ENCODE peak calls at places on chromosomes 2 and 18, in eight cellular contexts. X is PC-9, D is brain microvascular endothelial cell, M is astrocyte of the cerebellum, S is astrocyte, A is pancreas, R is heart left ventricle, E is Caco-2. J is an unnamed sample.

GRCh38 chr2:11925295-11925694 is 178.9 kb downstream of the LPIN1 start:
- DNase-seq in X (no peak), D (no peak), M (no peak), S (no peak), A (no peak), R (no peak), E (no peak), J (no peak)

GRCh38 chr2:72917138-72917874 is at the start of gene EMX1:
- DNase-seq in X (peak), D (no peak), M (no peak), S (no peak), A (peak), R (no peak), E (peak), J (no peak)

GRCh38 chr2:209368924-209369323 is 54.9 kb upstream of the MAP2 start:
- DNase-seq in X (peak), D (peak), M (peak), S (peak), A (peak), R (no peak), E (peak), J (peak)

GRCh38 chr2:165469417-165469816 is at the start of gene CSRNP3:
- DNase-seq in X (peak), D (peak), M (peak), S (peak), A (peak), R (no peak), E (peak), J (peak)

GRCh38 chr2:17877811-17878221 is 651 bp upstream of the KCNS3 start:
- DNase-seq in X (no peak), D (no peak), M (no peak), S (no peak), A (no peak), R (no peak), E (no peak), J (peak)

GRCh38 chr2:126839711-126840110 is 59.0 kb upstream of the TEX51 start:
- DNase-seq in X (no peak), D (no peak), M (no peak), S (no peak), A (no peak), R (no peak), E (no peak), J (no peak)

GRCh38 chr2:219570194-219570923 is 980 bp downstream of the OBSL1 start:
- DNase-seq in X (peak), D (no peak), M (no peak), S (peak), A (no peak), R (no peak), E (no peak), J (peak)

GRCh38 chr2:134052173-134052572 is 201.7 kb upstream of the MGAT5 start:
- DNase-seq in X (no peak), D (no peak), M (no peak), S (no peak), A (no peak), R (no peak), E (no peak), J (no peak)

GRCh38 chr2:132670961-132671781 is 1.2 kb upstream of the LYPD1 start:
- DNase-seq in X (peak), D (peak), M (peak), S (peak), A (no peak), R (no peak), E (no peak), J (peak)

GRCh38 chr2:235533616-235534385 is 40.0 kb downstream of the AGAP1 start:
- DNase-seq in X (no peak), D (no peak), M (no peak), S (no peak), A (no peak), R (peak), E (no peak), J (no peak)

GRCh38 chr2:20592106-20593071 is 58.5 kb downstream of the HS1BP3 start:
- DNase-seq in X (no peak), D (no peak), M (no peak), S (no peak), A (no peak), R (no peak), E (no peak), J (no peak)

DNA sequence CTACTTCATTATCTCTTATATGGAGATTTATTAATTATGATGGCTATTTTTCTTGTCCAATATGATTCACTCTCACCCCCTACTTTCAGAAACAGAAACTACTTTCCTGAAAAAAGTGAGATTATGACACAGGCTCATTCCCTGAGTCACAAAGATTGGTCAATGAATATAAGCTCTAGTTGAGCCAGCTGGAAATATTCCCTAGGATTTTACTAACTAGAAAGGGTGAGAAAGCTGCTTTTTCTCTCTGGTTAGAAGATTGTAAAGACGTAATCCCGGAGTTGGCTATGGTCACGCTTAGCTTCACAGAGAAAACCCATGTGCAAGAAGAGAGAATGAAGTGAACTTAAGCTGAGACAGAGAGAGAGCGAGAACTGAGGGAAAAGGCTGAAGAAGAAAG is 223.7 kb upstream of the SMAD7 start:
- DNase-seq in X (no peak), D (no peak), M (peak), S (peak), A (no peak), R (no peak), E (no peak), J (peak)
- TF ChIP-seq CTCF in X (no peak), D (no peak), M (no peak), S (no peak), A (no peak), R (no peak), E (no peak), J (no peak)

DNA sequence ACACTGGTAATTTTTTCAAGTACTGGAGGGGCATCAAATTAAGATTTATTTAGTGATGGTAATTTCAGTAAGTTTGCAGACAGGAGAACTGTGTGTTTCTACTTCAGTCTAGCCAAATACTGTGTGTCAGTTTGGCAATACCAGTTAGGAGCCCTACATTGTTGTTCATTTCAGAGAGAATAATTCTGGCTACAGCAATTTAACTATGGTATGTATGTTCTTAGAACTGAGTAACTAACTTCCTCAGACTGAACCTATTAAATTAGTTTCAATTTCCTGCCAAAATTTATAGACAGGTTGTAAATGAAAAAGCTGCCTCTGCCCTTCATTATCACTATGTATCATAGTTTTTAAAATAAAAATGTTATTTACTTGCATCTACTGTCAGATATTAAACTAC is 332.4 kb downstream of the PARD3B start:
- DNase-seq in X (no peak), D (no peak), M (no peak), S (no peak), A (no peak), R (no peak), E (no peak), J (no peak)
- TF ChIP-seq CTCF in X (no peak), D (no peak), M (no peak), S (no peak), A (no peak), R (no peak), E (no peak), J (no peak)

DNA sequence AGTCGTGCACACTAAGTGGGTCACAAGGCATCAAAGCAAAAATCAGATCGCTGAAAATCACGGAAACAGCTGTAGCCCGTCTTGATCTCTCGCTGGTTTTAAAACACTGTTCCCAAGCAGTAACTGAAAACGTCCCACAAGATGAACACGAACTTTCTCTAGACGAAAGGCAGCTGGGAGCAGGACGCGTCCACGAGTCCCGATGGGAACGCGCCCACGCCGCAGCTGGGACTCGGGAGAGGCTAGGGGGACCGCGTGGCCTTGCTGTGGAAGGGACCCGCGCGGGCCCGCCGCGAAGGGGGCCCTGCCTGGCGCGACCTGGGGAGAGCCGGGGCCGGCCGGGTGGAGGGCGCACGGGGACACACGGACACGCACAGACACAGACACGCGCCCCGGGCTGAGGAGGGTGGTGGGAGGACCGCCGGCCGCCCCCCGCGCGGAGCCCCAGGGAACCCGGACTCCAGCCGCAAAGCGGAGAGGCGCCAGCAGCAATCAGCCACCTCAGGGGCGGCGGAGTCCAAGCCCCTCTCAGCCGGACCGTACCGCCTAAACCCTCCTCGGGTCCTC is 614 bp downstream of the STK17B start:
- DNase-seq in X (no peak), D (peak), M (peak), S (peak), A (peak), R (no peak), E (no peak), J (peak)
- TF ChIP-seq CTCF in X (no peak), D (no peak), M (no peak), S (no peak), A (no peak), R (no peak), E (no peak), J (no peak)

DNA sequence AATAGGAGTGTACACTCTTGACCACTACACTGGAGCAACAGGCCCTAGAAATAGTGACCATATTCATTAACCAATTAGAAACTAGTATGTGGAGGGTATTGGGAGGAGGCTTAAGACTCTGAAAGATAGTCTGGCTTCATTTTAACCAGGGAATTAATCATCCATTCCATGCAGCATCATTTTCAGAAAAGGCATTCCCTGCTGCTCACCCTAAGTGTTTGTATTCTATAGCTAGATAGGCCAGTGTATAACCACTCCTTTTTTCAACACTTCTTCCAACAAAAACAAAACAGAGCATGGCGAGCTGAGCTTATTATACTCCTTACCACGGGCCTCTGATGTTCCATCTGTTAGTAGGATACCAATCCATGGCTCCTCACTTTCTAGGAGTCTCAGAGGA is 112.0 kb upstream of the PKDCC start:
- DNase-seq in X (no peak), D (no peak), M (no peak), S (no peak), A (no peak), R (no peak), E (no peak), J (no peak)
- TF ChIP-seq CTCF in X (no peak), D (no peak), M (no peak), S (no peak), A (no peak), R (no peak), E (no peak), J (no peak)

GRCh38 chr2:116511426-116511825 is 1303.1 kb upstream of the DDX18 start:
- DNase-seq in X (no peak), D (no peak), M (no peak), S (no peak), A (no peak), R (no peak), E (no peak), J (no peak)

GRCh38 chr2:116513991-116514390 is 1300.5 kb upstream of the DDX18 start:
- DNase-seq in X (no peak), D (no peak), M (no peak), S (no peak), A (no peak), R (no peak), E (no peak), J (no peak)

DNA sequence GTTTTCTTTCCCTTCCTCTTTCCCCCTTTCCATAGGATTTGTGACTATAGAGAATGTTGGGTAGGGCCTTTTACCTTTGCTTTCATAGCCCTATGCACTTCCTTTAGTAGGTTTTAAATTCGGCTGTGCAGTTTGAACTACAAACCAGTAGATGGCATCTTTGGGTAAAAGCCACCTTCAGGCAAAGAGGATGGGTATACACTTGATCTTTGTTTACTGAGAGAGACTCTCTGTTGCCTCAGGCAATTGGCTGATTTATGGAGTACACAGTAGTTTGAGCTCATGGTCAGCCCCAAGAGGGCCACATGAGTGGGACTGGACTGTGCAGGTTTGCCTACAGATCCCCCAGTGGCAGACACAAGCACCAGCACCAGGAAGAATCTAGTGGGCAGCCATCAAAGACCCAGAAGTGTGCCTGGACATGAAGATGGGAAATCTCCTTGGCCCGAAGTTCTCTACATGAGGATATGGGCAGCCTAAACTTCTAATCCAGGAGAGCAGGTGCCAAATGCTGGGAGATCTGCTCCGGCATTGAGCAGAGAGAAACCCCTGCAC is 1304.3 kb upstream of the DDX18 start:
- DNase-seq in X (no peak), D (no peak), M (no peak), S (no peak), A (no peak), R (no peak), E (peak), J (no peak)
- TF ChIP-seq CTCF in X (peak), D (no peak), M (peak), S (peak), A (no peak), R (no peak), E (peak), J (no peak)

GRCh38 chr2:59776726-59777008 is 776.8 kb downstream of the BCL11A start:
- DNase-seq in X (no peak), D (no peak), M (no peak), S (no peak), A (no peak), R (no peak), E (no peak), J (no peak)

GRCh38 chr2:59770651-59771050 is 782.8 kb downstream of the BCL11A start:
- DNase-seq in X (no peak), D (no peak), M (no peak), S (no peak), A (no peak), R (no peak), E (no peak), J (no peak)

GRCh38 chr2:59777120-59777519 is 776.3 kb downstream of the BCL11A start:
- DNase-seq in X (no peak), D (no peak), M (no peak), S (no peak), A (no peak), R (no peak), E (no peak), J (no peak)

DNA sequence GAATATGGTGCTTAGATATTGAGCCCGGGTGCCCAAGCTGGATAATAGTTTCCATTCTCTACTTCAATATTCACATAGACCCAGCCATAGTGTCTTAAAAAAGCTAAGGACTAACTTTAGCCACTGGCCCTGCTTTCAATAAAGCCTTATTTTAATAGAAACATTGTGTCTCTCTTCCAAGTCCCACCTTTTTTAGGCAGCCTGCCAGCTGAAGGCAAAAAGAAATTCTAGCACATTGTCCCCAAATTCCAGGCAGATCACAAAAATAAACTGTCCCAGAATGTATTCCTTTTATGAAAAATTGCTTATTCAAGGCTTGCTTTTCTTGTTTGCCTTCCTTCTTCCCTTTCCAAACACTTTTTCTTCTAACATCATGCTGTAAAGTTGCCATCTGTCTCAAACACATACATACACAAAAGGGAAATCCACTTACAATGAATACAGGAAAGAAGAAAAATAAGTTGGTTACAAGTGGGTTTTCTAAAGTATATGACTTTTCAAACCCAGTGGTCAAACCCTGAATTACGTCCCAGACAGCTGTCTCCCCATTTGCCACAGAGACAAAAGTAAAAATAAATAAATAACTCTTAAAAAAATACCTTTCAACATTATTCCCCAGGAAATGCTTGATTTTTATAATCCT is 778.5 kb downstream of the BCL11A start:
- DNase-seq in X (no peak), D (no peak), M (no peak), S (no peak), A (no peak), R (no peak), E (no peak), J (no peak)
- TF ChIP-seq CTCF in X (no peak), D (no peak), M (no peak), S (no peak), A (no peak), R (peak), E (no peak), J (no peak)

DNA sequence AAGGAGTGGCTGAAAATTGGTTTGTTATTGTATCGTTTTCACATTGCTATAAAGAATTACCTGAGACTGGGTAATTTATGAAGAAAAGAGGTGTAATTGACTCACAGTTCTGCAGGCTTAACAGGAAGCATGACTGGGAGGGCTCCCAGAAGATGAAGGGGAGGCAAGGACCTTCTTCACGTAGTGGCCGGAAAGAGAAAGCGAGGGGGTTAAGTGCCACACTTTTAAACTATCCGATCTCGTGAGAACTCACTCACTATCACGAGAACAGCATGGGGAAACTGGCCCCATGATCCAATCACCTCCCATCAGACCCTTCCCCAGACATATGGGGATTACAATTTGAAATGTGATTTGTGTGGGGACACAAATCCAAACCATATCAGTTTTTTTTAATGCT is 81.6 kb downstream of the FBXO15 start:
- DNase-seq in X (no peak), D (no peak), M (no peak), S (no peak), A (no peak), R (no peak), E (no peak), J (no peak)
- TF ChIP-seq CTCF in X (no peak), D (no peak), M (no peak), S (no peak), A (no peak), R (no peak), E (no peak), J (no peak)

GRCh38 chr18:34806527-34806926 is 96.4 kb downstream of the DTNA start:
- DNase-seq in X (no peak), D (no peak), M (no peak), S (no peak), A (no peak), R (no peak), E (no peak), J (no peak)

GRCh38 chr18:34807106-34807796 is 97.2 kb downstream of the DTNA start:
- DNase-seq in X (peak), D (no peak), M (no peak), S (no peak), A (no peak), R (no peak), E (no peak), J (no peak)

GRCh38 chr18:34808389-34808788 is 98.3 kb downstream of the DTNA start:
- DNase-seq in X (no peak), D (no peak), M (no peak), S (no peak), A (no peak), R (no peak), E (no peak), J (no peak)

GRCh38 chr18:34805117-34805882 is 95.2 kb downstream of the DTNA start:
- DNase-seq in X (no peak), D (no peak), M (no peak), S (no peak), A (no peak), R (no peak), E (no peak), J (no peak)

GRCh38 chr18:34809697-34810096 is 99.6 kb downstream of the DTNA start:
- DNase-seq in X (no peak), D (peak), M (no peak), S (no peak), A (peak), R (no peak), E (no peak), J (peak)
- TF ChIP-seq CTCF in X (peak), D (peak), M (peak), S (peak), A (peak), R (peak), E (peak), J (peak)